ENCODE peak calls at places on chromosomes 4 and X, in five cellular contexts. One of them, this sample, is unnamed. For H3K36me3, the result is how much of the 10 kb centered on the place peaks cover.

GRCh38 chr4:168483786-168484185 is 3.5 kb upstream of the DDX60L start:
- DNase-seq in CD4-positive, alpha-beta memory T cell: no peak
- DNase-seq in ovary: no peak
- DNase-seq in mesendoderm: no peak
- DNase-seq in cardiac muscle cell: no peak
- DNase-seq in this sample: no peak

GRCh38 chr4:620851-621261 is 4.5 kb upstream of the PDE6B start:
- DNase-seq in CD4-positive, alpha-beta memory T cell: no peak
- DNase-seq in cardiac muscle cell: no peak
- DNase-seq in ovary: peak
- DNase-seq in mesendoderm: no peak
- DNase-seq in this sample: no peak

GRCh38 chrX:10015711-10016515 is 48.8 kb downstream of the CLDN34 start:
- DNase-seq in cardiac muscle cell: peak
- DNase-seq in ovary: peak
- DNase-seq in mesendoderm: peak
- DNase-seq in CD4-positive, alpha-beta memory T cell: peak
- DNase-seq in this sample: no peak

GRCh38 chr4:82543131-82543530 is 18.7 kb downstream of the TMEM150C start:
- DNase-seq in CD4-positive, alpha-beta memory T cell: no peak
- DNase-seq in cardiac muscle cell: no peak
- DNase-seq in ovary: no peak
- DNase-seq in mesendoderm: no peak
- DNase-seq in this sample: no peak

GRCh38 chrX:150902434-150903109 is 4.1 kb upstream of the CD99L2 start:
- DNase-seq in ovary: no peak
- DNase-seq in CD4-positive, alpha-beta memory T cell: no peak
- DNase-seq in cardiac muscle cell: no peak
- DNase-seq in mesendoderm: peak
- DNase-seq in this sample: no peak

GRCh38 chr4:54165438-54165837 is 63.7 kb upstream of the PDGFRA start:
- DNase-seq in ovary: no peak
- DNase-seq in CD4-positive, alpha-beta memory T cell: no peak
- DNase-seq in cardiac muscle cell: no peak
- DNase-seq in mesendoderm: peak
- DNase-seq in this sample: no peak

GRCh38 chrX:41863343-41864203 is 59.8 kb downstream of the CASK start:
- DNase-seq in CD4-positive, alpha-beta memory T cell: peak
- DNase-seq in ovary: no peak
- DNase-seq in cardiac muscle cell: no peak
- DNase-seq in mesendoderm: no peak
- DNase-seq in this sample: no peak

GRCh38 chr4:185879666-185880312 is 67.8 kb upstream of the SORBS2 start:
- DNase-seq in ovary: no peak
- DNase-seq in CD4-positive, alpha-beta memory T cell: no peak
- DNase-seq in cardiac muscle cell: no peak
- DNase-seq in mesendoderm: no peak
- DNase-seq in this sample: no peak

GRCh38 chrX:115531818-115532403 is 29.1 kb upstream of the PLS3 start:
- DNase-seq in mesendoderm: no peak
- DNase-seq in cardiac muscle cell: no peak
- DNase-seq in ovary: no peak
- DNase-seq in CD4-positive, alpha-beta memory T cell: no peak
- DNase-seq in this sample: no peak

GRCh38 chrX:70052895-70053615 is 3.3 kb upstream of the AWAT2 start:
- DNase-seq in ovary: no peak
- DNase-seq in mesendoderm: no peak
- DNase-seq in cardiac muscle cell: no peak
- DNase-seq in CD4-positive, alpha-beta memory T cell: no peak
- DNase-seq in this sample: no peak

GRCh38 chr4:16034010-16034829 is 49.6 kb downstream of the PROM1 start:
- DNase-seq in mesendoderm: no peak
- DNase-seq in ovary: no peak
- DNase-seq in cardiac muscle cell: no peak
- DNase-seq in CD4-positive, alpha-beta memory T cell: no peak
- DNase-seq in this sample: no peak

GRCh38 chrX:31272472-31272775 is 200.6 kb upstream of the FTHL17 start:
- DNase-seq in mesendoderm: peak
- DNase-seq in cardiac muscle cell: no peak
- DNase-seq in CD4-positive, alpha-beta memory T cell: no peak
- DNase-seq in ovary: no peak
- DNase-seq in this sample: no peak

GRCh38 chr4:176538217-176538925 is 218.6 kb downstream of the SPCS3 start:
- DNase-seq in cardiac muscle cell: no peak
- DNase-seq in mesendoderm: no peak
- DNase-seq in ovary: no peak
- DNase-seq in CD4-positive, alpha-beta memory T cell: no peak
- DNase-seq in this sample: no peak

GRCh38 chr4:133537882-133538281 is 388.8 kb downstream of the PCDH10 start:
- DNase-seq in mesendoderm: no peak
- DNase-seq in cardiac muscle cell: no peak
- DNase-seq in CD4-positive, alpha-beta memory T cell: no peak
- DNase-seq in ovary: no peak
- DNase-seq in this sample: no peak

GRCh38 chrX:373641-374471 is 12.9 kb downstream of the PPP2R3B start:
- DNase-seq in cardiac muscle cell: peak
- DNase-seq in mesendoderm: peak
- DNase-seq in CD4-positive, alpha-beta memory T cell: no peak
- DNase-seq in ovary: no peak
- DNase-seq in this sample: peak

GRCh38 chrX:117407449-117408170 is 709.0 kb downstream of the KLHL13 start:
- DNase-seq in mesendoderm: no peak
- DNase-seq in ovary: no peak
- DNase-seq in cardiac muscle cell: no peak
- DNase-seq in CD4-positive, alpha-beta memory T cell: no peak
- DNase-seq in this sample: no peak

GRCh38 chr4:111046811-111047210 is 423.9 kb upstream of the PITX2 start:
- DNase-seq in CD4-positive, alpha-beta memory T cell: no peak
- DNase-seq in cardiac muscle cell: no peak
- DNase-seq in mesendoderm: no peak
- DNase-seq in ovary: no peak
- DNase-seq in this sample: no peak

GRCh38 chrX:74132265-74132664 is 171.7 kb upstream of the ZCCHC13 start:
- DNase-seq in ovary: no peak
- DNase-seq in cardiac muscle cell: no peak
- DNase-seq in mesendoderm: peak
- DNase-seq in CD4-positive, alpha-beta memory T cell: no peak
- DNase-seq in this sample: no peak

GRCh38 chrX:74138943-74139342 is 165.0 kb upstream of the ZCCHC13 start:
- DNase-seq in CD4-positive, alpha-beta memory T cell: no peak
- DNase-seq in ovary: no peak
- DNase-seq in mesendoderm: no peak
- DNase-seq in cardiac muscle cell: no peak
- DNase-seq in this sample: no peak

GRCh38 chrX:74133156-74133796 is 170.7 kb upstream of the ZCCHC13 start:
- DNase-seq in cardiac muscle cell: peak
- DNase-seq in mesendoderm: peak
- DNase-seq in ovary: no peak
- DNase-seq in CD4-positive, alpha-beta memory T cell: no peak
- DNase-seq in this sample: peak
- H3K27ac ChIP-seq in cardiac muscle cell: no peak
- H3K27ac ChIP-seq in mesendoderm: no peak
- H3K27ac ChIP-seq in ovary: no peak
- H3K27ac ChIP-seq in CD4-positive, alpha-beta memory T cell: no peak
- H3K27ac ChIP-seq in this sample: no peak

GRCh38 chr4:184778325-184778724 is 44.4 kb upstream of the CENPU start:
- DNase-seq in CD4-positive, alpha-beta memory T cell: no peak
- DNase-seq in cardiac muscle cell: no peak
- DNase-seq in mesendoderm: no peak
- DNase-seq in ovary: no peak
- DNase-seq in this sample: no peak
- H3K36me3 ChIP-seq in CD4-positive, alpha-beta memory T cell: under half
- H3K36me3 ChIP-seq in cardiac muscle cell: under half
- H3K36me3 ChIP-seq in mesendoderm: under half
- H3K36me3 ChIP-seq in ovary: under half
- H3K36me3 ChIP-seq in this sample: under half

GRCh38 chr4:61214680-61215079 is 14.6 kb downstream of the ADGRL3 start:
- DNase-seq in CD4-positive, alpha-beta memory T cell: no peak
- DNase-seq in cardiac muscle cell: no peak
- DNase-seq in mesendoderm: no peak
- DNase-seq in ovary: no peak
- DNase-seq in this sample: no peak
- H3K27ac ChIP-seq in CD4-positive, alpha-beta memory T cell: no peak
- H3K27ac ChIP-seq in cardiac muscle cell: no peak
- H3K27ac ChIP-seq in mesendoderm: no peak
- H3K27ac ChIP-seq in ovary: no peak
- H3K27ac ChIP-seq in this sample: no peak

DNA sequence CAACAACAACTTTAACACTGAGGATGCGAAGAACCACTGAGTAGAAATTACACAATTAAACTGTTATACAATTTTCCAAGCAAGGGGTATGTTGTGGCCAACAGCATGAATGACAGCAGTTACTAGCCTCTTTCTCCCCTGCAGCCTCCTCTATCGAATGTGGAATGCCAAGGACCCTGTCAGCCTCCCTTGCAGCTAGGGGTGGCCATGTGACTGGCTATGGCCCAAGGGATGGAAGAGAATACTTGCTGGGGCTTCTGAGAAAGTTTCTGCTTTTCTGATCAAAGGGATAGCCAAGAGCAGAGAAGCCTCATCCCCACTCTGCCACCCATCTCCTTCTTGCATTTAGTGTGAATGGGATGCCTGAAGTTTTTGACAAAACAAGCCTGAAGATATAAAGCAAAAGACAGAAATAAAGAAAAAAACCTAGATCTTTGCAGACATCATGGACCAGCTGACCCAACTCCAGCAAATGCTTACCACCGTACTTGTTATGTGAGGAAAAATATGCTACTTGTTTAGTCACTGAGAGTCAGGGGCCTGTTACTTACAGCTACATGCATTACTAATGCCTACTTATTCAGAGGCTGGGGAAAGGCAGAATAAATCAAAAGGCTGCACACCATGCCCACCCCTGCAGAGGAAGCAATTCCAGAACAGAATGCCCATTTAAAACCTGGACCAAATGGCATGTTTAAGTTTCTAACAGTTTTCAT is 32.0 kb downstream of the DCTD start:
- DNase-seq in ovary: no peak
- DNase-seq in cardiac muscle cell: no peak
- DNase-seq in mesendoderm: no peak
- DNase-seq in CD4-positive, alpha-beta memory T cell: no peak
- DNase-seq in this sample: no peak
- H3K36me3 ChIP-seq in ovary: under half
- H3K36me3 ChIP-seq in cardiac muscle cell: under half
- H3K36me3 ChIP-seq in mesendoderm: under half
- H3K36me3 ChIP-seq in CD4-positive, alpha-beta memory T cell: under half
- H3K36me3 ChIP-seq in this sample: under half

DNA sequence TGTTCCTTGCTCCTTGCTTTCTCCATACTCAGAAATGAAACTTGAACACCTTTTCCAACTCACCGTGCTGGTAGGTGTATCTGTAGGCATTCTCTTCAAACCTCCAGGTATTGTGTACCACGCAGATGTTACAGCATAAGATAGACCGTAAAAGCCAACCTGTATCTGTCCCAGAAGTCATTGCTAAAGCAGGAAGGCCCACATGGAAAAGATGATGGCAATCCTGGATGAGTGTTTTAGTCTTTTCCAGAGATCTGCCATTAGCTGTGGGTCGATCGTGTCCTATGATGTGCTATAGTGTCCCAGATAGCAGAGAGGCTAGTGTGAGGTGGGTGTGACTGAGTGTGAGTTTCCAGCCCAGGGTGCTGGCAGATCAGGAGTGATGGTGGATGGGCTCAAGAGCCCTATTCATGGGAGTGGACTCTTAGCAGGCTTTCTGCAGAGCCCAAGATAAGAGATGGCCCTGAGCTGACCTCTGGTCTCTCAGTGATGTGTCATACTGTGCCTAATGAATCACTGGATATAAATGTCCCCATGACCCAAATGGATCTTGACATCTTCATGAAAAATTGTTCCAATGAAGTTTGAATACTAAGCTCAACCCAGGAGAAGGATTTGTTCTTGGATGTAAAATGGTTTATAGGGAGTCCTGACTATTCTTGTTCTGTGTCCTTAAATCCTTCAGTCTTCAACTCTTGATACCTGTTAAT is 69.1 kb upstream of the WDR1 start:
- DNase-seq in CD4-positive, alpha-beta memory T cell: no peak
- DNase-seq in ovary: no peak
- DNase-seq in cardiac muscle cell: peak
- DNase-seq in mesendoderm: no peak
- DNase-seq in this sample: no peak
- H3K27ac ChIP-seq in CD4-positive, alpha-beta memory T cell: no peak
- H3K27ac ChIP-seq in ovary: no peak
- H3K27ac ChIP-seq in cardiac muscle cell: peak
- H3K27ac ChIP-seq in mesendoderm: no peak
- H3K27ac ChIP-seq in this sample: no peak

GRCh38 chr4:88022289-88022688 is 14.9 kb downstream of the PKD2 start:
- DNase-seq in cardiac muscle cell: no peak
- DNase-seq in ovary: no peak
- DNase-seq in mesendoderm: no peak
- DNase-seq in CD4-positive, alpha-beta memory T cell: no peak
- DNase-seq in this sample: no peak

GRCh38 chr4:88017516-88018302 is 10.3 kb downstream of the PKD2 start:
- DNase-seq in CD4-positive, alpha-beta memory T cell: no peak
- DNase-seq in ovary: no peak
- DNase-seq in mesendoderm: no peak
- DNase-seq in cardiac muscle cell: no peak
- DNase-seq in this sample: no peak

GRCh38 chr4:88021824-88022223 is 14.4 kb downstream of the PKD2 start:
- DNase-seq in mesendoderm: no peak
- DNase-seq in CD4-positive, alpha-beta memory T cell: no peak
- DNase-seq in ovary: no peak
- DNase-seq in cardiac muscle cell: no peak
- DNase-seq in this sample: no peak

GRCh38 chr4:88015659-88016295 is 8.3 kb downstream of the PKD2 start:
- DNase-seq in ovary: no peak
- DNase-seq in cardiac muscle cell: no peak
- DNase-seq in CD4-positive, alpha-beta memory T cell: no peak
- DNase-seq in mesendoderm: no peak
- DNase-seq in this sample: no peak

DNA sequence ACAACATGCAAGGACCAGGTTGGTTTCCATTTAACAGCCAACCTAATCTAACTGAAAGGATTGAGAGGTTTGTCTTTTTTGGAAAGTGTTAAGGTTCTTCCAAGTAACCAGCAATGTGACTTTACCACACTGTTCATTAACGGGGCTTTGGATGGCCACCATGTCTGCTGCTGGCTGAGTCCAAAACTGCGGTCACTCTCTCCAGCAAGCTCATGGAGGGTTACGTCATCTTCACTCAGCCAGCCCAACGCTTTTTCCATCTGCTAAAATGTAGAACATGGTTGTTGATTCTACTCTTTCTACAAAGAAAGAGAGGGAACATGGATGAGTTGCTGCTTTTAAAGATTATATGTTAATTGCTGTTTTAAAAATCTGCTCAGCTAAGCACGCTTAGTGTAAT is 11.0 kb downstream of the PKD2 start:
- DNase-seq in cardiac muscle cell: no peak
- DNase-seq in mesendoderm: peak
- DNase-seq in CD4-positive, alpha-beta memory T cell: no peak
- DNase-seq in ovary: no peak
- DNase-seq in this sample: no peak
- H3K36me3 ChIP-seq in cardiac muscle cell: under half
- H3K36me3 ChIP-seq in mesendoderm: under half
- H3K36me3 ChIP-seq in CD4-positive, alpha-beta memory T cell: under half
- H3K36me3 ChIP-seq in ovary: under half
- H3K36me3 ChIP-seq in this sample: under half

This sample was measured in naive thymus-derived CD4-positive, alpha-beta T cell.